ENCODE peak calls at places on chromosome 16, in eight cellular contexts. One of them, this sample, is unnamed.

GRCh38 chr16:81734632-81735434 is 44.3 kb upstream of the PLCG2 start:
- DNase-seq in hepatocyte: no peak
- DNase-seq in neural progenitor cell: no peak
- DNase-seq in SK-N-SH: no peak
- DNase-seq in PC-3: no peak
- DNase-seq in MM.1S: no peak
- DNase-seq in HCT116: no peak
- DNase-seq in GM23338: no peak
- DNase-seq in this sample: no peak

GRCh38 chr16:81350306-81350615 is 35.5 kb downstream of the GAN start:
- DNase-seq in hepatocyte: no peak
- DNase-seq in neural progenitor cell: no peak
- DNase-seq in SK-N-SH: no peak
- DNase-seq in PC-3: peak
- DNase-seq in MM.1S: no peak
- DNase-seq in HCT116: no peak
- DNase-seq in GM23338: no peak
- DNase-seq in this sample: no peak

GRCh38 chr16:56631832-56632159 is 663 bp upstream of the MT1M start:
- DNase-seq in hepatocyte: no peak
- DNase-seq in neural progenitor cell: no peak
- DNase-seq in SK-N-SH: no peak
- DNase-seq in PC-3: no peak
- DNase-seq in MM.1S: no peak
- DNase-seq in HCT116: no peak
- DNase-seq in GM23338: no peak
- DNase-seq in this sample: no peak

GRCh38 chr16:47925811-47926460 is 229.9 kb downstream of the ABCC12 start:
- DNase-seq in hepatocyte: no peak
- DNase-seq in neural progenitor cell: no peak
- DNase-seq in SK-N-SH: no peak
- DNase-seq in PC-3: peak
- DNase-seq in MM.1S: no peak
- DNase-seq in HCT116: no peak
- DNase-seq in GM23338: no peak
- DNase-seq in this sample: no peak

GRCh38 chr16:14310519-14310991 is 239.4 kb downstream of the MRTFB start:
- DNase-seq in hepatocyte: no peak
- DNase-seq in neural progenitor cell: peak
- DNase-seq in SK-N-SH: peak
- DNase-seq in PC-3: no peak
- DNase-seq in MM.1S: no peak
- DNase-seq in HCT116: no peak
- DNase-seq in GM23338: peak
- DNase-seq in this sample: peak

GRCh38 chr16:27245276-27246231 is 23.0 kb downstream of the NSMCE1 start:
- DNase-seq in hepatocyte: no peak
- DNase-seq in neural progenitor cell: no peak
- DNase-seq in SK-N-SH: no peak
- DNase-seq in PC-3: peak
- DNase-seq in MM.1S: no peak
- DNase-seq in HCT116: no peak
- DNase-seq in GM23338: no peak
- DNase-seq in this sample: no peak

GRCh38 chr16:65672960-65673359 is 551.1 kb upstream of the CDH11 start:
- DNase-seq in hepatocyte: peak
- DNase-seq in neural progenitor cell: no peak
- DNase-seq in SK-N-SH: no peak
- DNase-seq in PC-3: peak
- DNase-seq in MM.1S: no peak
- DNase-seq in HCT116: no peak
- DNase-seq in GM23338: no peak
- DNase-seq in this sample: no peak

GRCh38 chr16:23729503-23730424 is 16.7 kb upstream of the ERN2 start:
- DNase-seq in hepatocyte: peak
- DNase-seq in neural progenitor cell: no peak
- DNase-seq in SK-N-SH: no peak
- DNase-seq in PC-3: peak
- DNase-seq in MM.1S: no peak
- DNase-seq in HCT116: peak
- DNase-seq in GM23338: peak
- DNase-seq in this sample: no peak

GRCh38 chr16:48409839-48410610 is 24.8 kb upstream of the SIAH1 start:
- DNase-seq in hepatocyte: peak
- DNase-seq in neural progenitor cell: no peak
- DNase-seq in SK-N-SH: no peak
- DNase-seq in PC-3: peak
- DNase-seq in MM.1S: no peak
- DNase-seq in HCT116: no peak
- DNase-seq in GM23338: no peak
- DNase-seq in this sample: no peak

GRCh38 chr16:50479771-50480170 is 68.4 kb upstream of the NKD1 start:
- DNase-seq in hepatocyte: no peak
- DNase-seq in neural progenitor cell: no peak
- DNase-seq in SK-N-SH: no peak
- DNase-seq in PC-3: no peak
- DNase-seq in MM.1S: no peak
- DNase-seq in HCT116: no peak
- DNase-seq in GM23338: no peak
- DNase-seq in this sample: no peak

GRCh38 chr16:49467540-49468372 is 94.2 kb downstream of the C16orf78 start:
- DNase-seq in hepatocyte: no peak
- DNase-seq in neural progenitor cell: no peak
- DNase-seq in SK-N-SH: no peak
- DNase-seq in PC-3: no peak
- DNase-seq in MM.1S: no peak
- DNase-seq in HCT116: no peak
- DNase-seq in GM23338: no peak
- DNase-seq in this sample: no peak

GRCh38 chr16:80547145-80547544 is 6.4 kb downstream of the DYNLRB2 start:
- DNase-seq in hepatocyte: no peak
- DNase-seq in neural progenitor cell: no peak
- DNase-seq in SK-N-SH: no peak
- DNase-seq in PC-3: no peak
- DNase-seq in MM.1S: no peak
- DNase-seq in HCT116: no peak
- DNase-seq in GM23338: no peak
- DNase-seq in this sample: no peak

GRCh38 chr16:57755726-57756423 is 20.3 kb downstream of the KATNB1 start:
- DNase-seq in hepatocyte: no peak
- DNase-seq in neural progenitor cell: no peak
- DNase-seq in SK-N-SH: no peak
- DNase-seq in PC-3: no peak
- DNase-seq in MM.1S: no peak
- DNase-seq in HCT116: no peak
- DNase-seq in GM23338: no peak
- DNase-seq in this sample: no peak

GRCh38 chr16:22063888-22064467 is 28.4 kb upstream of the VWA3A start:
- DNase-seq in hepatocyte: no peak
- DNase-seq in neural progenitor cell: peak
- DNase-seq in SK-N-SH: no peak
- DNase-seq in PC-3: no peak
- DNase-seq in MM.1S: no peak
- DNase-seq in HCT116: no peak
- DNase-seq in GM23338: no peak
- DNase-seq in this sample: no peak

GRCh38 chr16:9836118-9836736 is 346.0 kb downstream of the GRIN2A start:
- DNase-seq in hepatocyte: peak
- DNase-seq in neural progenitor cell: peak
- DNase-seq in SK-N-SH: no peak
- DNase-seq in PC-3: peak
- DNase-seq in MM.1S: peak
- DNase-seq in HCT116: no peak
- DNase-seq in GM23338: peak
- DNase-seq in this sample: peak

GRCh38 chr16:2710711-2711231 is 9.3 kb downstream of the PRSS27 start:
- DNase-seq in hepatocyte: no peak
- DNase-seq in neural progenitor cell: no peak
- DNase-seq in SK-N-SH: no peak
- DNase-seq in PC-3: no peak
- DNase-seq in MM.1S: no peak
- DNase-seq in HCT116: no peak
- DNase-seq in GM23338: no peak
- DNase-seq in this sample: no peak

GRCh38 chr16:51045186-51045585 is 105.9 kb downstream of the SALL1 start:
- DNase-seq in hepatocyte: no peak
- DNase-seq in neural progenitor cell: no peak
- DNase-seq in SK-N-SH: no peak
- DNase-seq in PC-3: no peak
- DNase-seq in MM.1S: no peak
- DNase-seq in HCT116: no peak
- DNase-seq in GM23338: no peak
- DNase-seq in this sample: no peak

GRCh38 chr16:11521019-11521418 is 65.7 kb downstream of the LITAF start:
- DNase-seq in hepatocyte: no peak
- DNase-seq in neural progenitor cell: no peak
- DNase-seq in SK-N-SH: no peak
- DNase-seq in PC-3: no peak
- DNase-seq in MM.1S: no peak
- DNase-seq in HCT116: no peak
- DNase-seq in GM23338: no peak
- DNase-seq in this sample: no peak

GRCh38 chr16:27367463-27368357 is 34.3 kb upstream of the IL21R start:
- DNase-seq in hepatocyte: peak
- DNase-seq in neural progenitor cell: peak
- DNase-seq in SK-N-SH: peak
- DNase-seq in PC-3: peak
- DNase-seq in MM.1S: peak
- DNase-seq in HCT116: peak
- DNase-seq in GM23338: peak
- DNase-seq in this sample: peak

GRCh38 chr16:73048292-73049050 is 543 bp upstream of the ZFHX3 start:
- DNase-seq in hepatocyte: peak
- DNase-seq in neural progenitor cell: peak
- DNase-seq in SK-N-SH: peak
- DNase-seq in PC-3: peak
- DNase-seq in MM.1S: no peak
- DNase-seq in HCT116: no peak
- DNase-seq in GM23338: peak
- DNase-seq in this sample: no peak

GRCh38 chr16:65223335-65223734 is 101.5 kb upstream of the CDH11 start:
- DNase-seq in hepatocyte: no peak
- DNase-seq in neural progenitor cell: no peak
- DNase-seq in SK-N-SH: no peak
- DNase-seq in PC-3: no peak
- DNase-seq in MM.1S: no peak
- DNase-seq in HCT116: no peak
- DNase-seq in GM23338: no peak
- DNase-seq in this sample: no peak

DNA sequence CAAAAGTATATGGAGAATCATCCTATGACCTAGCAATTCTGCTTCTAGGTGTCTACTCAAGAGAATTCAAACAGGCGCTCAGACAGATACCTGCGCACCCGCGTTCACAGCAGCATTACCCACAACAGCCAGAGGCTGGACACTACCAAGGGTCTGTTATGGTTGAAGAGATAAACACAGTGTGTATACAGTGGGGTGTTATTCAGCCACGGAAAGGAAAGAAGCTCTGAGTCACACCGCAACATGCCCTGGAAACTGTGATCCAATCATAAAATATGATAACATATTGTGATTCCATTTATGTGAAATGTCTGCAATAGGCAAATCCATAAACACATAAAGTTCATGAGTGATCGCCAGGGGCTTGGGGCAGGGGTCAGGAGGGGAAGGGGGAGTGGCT is 18.0 kb upstream of the JPH3 start:
- DNase-seq in hepatocyte: no peak
- DNase-seq in neural progenitor cell: no peak
- DNase-seq in SK-N-SH: no peak
- DNase-seq in PC-3: peak
- DNase-seq in MM.1S: no peak
- DNase-seq in HCT116: no peak
- DNase-seq in GM23338: no peak
- DNase-seq in this sample: no peak
- TF ChIP-seq EZH2phosphoT487 in hepatocyte: no peak
- TF ChIP-seq EZH2phosphoT487 in neural progenitor cell: no peak
- TF ChIP-seq EZH2phosphoT487 in SK-N-SH: no peak
- TF ChIP-seq EZH2phosphoT487 in PC-3: no peak
- TF ChIP-seq EZH2phosphoT487 in MM.1S: no peak
- TF ChIP-seq EZH2phosphoT487 in HCT116: no peak
- TF ChIP-seq EZH2phosphoT487 in GM23338: no peak
- TF ChIP-seq EZH2phosphoT487 in this sample: no peak

GRCh38 chr16:1332618-1333148 is 762 bp upstream of the BAIAP3 start:
- DNase-seq in hepatocyte: no peak
- DNase-seq in neural progenitor cell: no peak
- DNase-seq in SK-N-SH: no peak
- DNase-seq in PC-3: no peak
- DNase-seq in MM.1S: no peak
- DNase-seq in HCT116: no peak
- DNase-seq in GM23338: peak
- DNase-seq in this sample: no peak
- H3K4me3 ChIP-seq in hepatocyte: no peak
- H3K4me3 ChIP-seq in neural progenitor cell: no peak
- H3K4me3 ChIP-seq in SK-N-SH: peak
- H3K4me3 ChIP-seq in PC-3: no peak
- H3K4me3 ChIP-seq in MM.1S: no peak
- H3K4me3 ChIP-seq in HCT116: no peak
- H3K4me3 ChIP-seq in GM23338: peak
- H3K4me3 ChIP-seq in this sample: no peak

GRCh38 chr16:17295948-17296347 is 174.8 kb downstream of the XYLT1 start:
- DNase-seq in hepatocyte: no peak
- DNase-seq in neural progenitor cell: no peak
- DNase-seq in SK-N-SH: no peak
- DNase-seq in PC-3: no peak
- DNase-seq in MM.1S: no peak
- DNase-seq in HCT116: no peak
- DNase-seq in GM23338: no peak
- DNase-seq in this sample: no peak

GRCh38 chr16:17298238-17298637 is 172.5 kb downstream of the XYLT1 start:
- DNase-seq in hepatocyte: no peak
- DNase-seq in neural progenitor cell: no peak
- DNase-seq in SK-N-SH: no peak
- DNase-seq in PC-3: no peak
- DNase-seq in MM.1S: no peak
- DNase-seq in HCT116: no peak
- DNase-seq in GM23338: no peak
- DNase-seq in this sample: no peak

GRCh38 chr16:17294856-17295255 is 175.9 kb downstream of the XYLT1 start:
- DNase-seq in hepatocyte: no peak
- DNase-seq in neural progenitor cell: no peak
- DNase-seq in SK-N-SH: no peak
- DNase-seq in PC-3: no peak
- DNase-seq in MM.1S: no peak
- DNase-seq in HCT116: no peak
- DNase-seq in GM23338: no peak
- DNase-seq in this sample: no peak

GRCh38 chr16:17293813-17294558 is 176.8 kb downstream of the XYLT1 start:
- DNase-seq in hepatocyte: no peak
- DNase-seq in neural progenitor cell: no peak
- DNase-seq in SK-N-SH: no peak
- DNase-seq in PC-3: no peak
- DNase-seq in MM.1S: peak
- DNase-seq in HCT116: no peak
- DNase-seq in GM23338: no peak
- DNase-seq in this sample: peak

GRCh38 chr16:17296412-17296811 is 174.3 kb downstream of the XYLT1 start:
- DNase-seq in hepatocyte: no peak
- DNase-seq in neural progenitor cell: peak
- DNase-seq in SK-N-SH: peak
- DNase-seq in PC-3: no peak
- DNase-seq in MM.1S: no peak
- DNase-seq in HCT116: no peak
- DNase-seq in GM23338: no peak
- DNase-seq in this sample: no peak
- TF ChIP-seq CTCF in hepatocyte: no peak
- TF ChIP-seq CTCF in neural progenitor cell: no peak
- TF ChIP-seq CTCF in SK-N-SH: no peak
- TF ChIP-seq CTCF in PC-3: no peak
- TF ChIP-seq CTCF in MM.1S: no peak
- TF ChIP-seq CTCF in HCT116: no peak
- TF ChIP-seq CTCF in GM23338: no peak
- TF ChIP-seq CTCF in this sample: no peak

GRCh38 chr16:89373355-89374110 is 116.8 kb downstream of the ANKRD11 start:
- DNase-seq in hepatocyte: peak
- DNase-seq in neural progenitor cell: no peak
- DNase-seq in SK-N-SH: no peak
- DNase-seq in PC-3: no peak
- DNase-seq in MM.1S: no peak
- DNase-seq in HCT116: no peak
- DNase-seq in GM23338: no peak
- DNase-seq in this sample: no peak
- TF ChIP-seq EZH2phosphoT487 in hepatocyte: no peak
- TF ChIP-seq EZH2phosphoT487 in neural progenitor cell: no peak
- TF ChIP-seq EZH2phosphoT487 in SK-N-SH: no peak
- TF ChIP-seq EZH2phosphoT487 in PC-3: no peak
- TF ChIP-seq EZH2phosphoT487 in MM.1S: no peak
- TF ChIP-seq EZH2phosphoT487 in HCT116: no peak
- TF ChIP-seq EZH2phosphoT487 in GM23338: no peak
- TF ChIP-seq EZH2phosphoT487 in this sample: no peak